ENCODE peak calls at places on chromosomes 2 and 18, in nine cellular contexts. B, D, W, X, I, H, F, G and Y are unnamed samples.

GRCh38 chr2:189267925-189268579 is 88.5 kb upstream of the COL5A2 start:
- DNase-seq in F (no peak), X (no peak), D (no peak), H (peak; percentile 67), G (no peak), W (no peak), I (no peak), B (peak; percentile 90), Y (no peak)

GRCh38 chr2:219728993-219729487 is 101.6 kb downstream of the SLC4A3 start:
- DNase-seq in X (no peak), W (no peak), G (no peak), H (peak; percentile 92), B (no peak), I (no peak), D (no peak), F (no peak), Y (no peak)

GRCh38 chr2:130264501-130264900 is 66.3 kb upstream of the TUBA3E start:
- DNase-seq in B (no peak), I (no peak), X (no peak), F (no peak), D (no peak), G (no peak), H (no peak), W (no peak), Y (no peak)

GRCh38 chr2:29295843-29296242 is 180.6 kb downstream of the CLIP4 start:
- DNase-seq in B (no peak), D (no peak), X (no peak), W (no peak), H (no peak), F (no peak), G (no peak), I (peak; percentile 11), Y (peak; percentile 19)

GRCh38 chr2:59690849-59691248 is 862.6 kb downstream of the BCL11A start:
- DNase-seq in D (no peak), X (no peak), H (no peak), I (no peak), B (no peak), W (no peak), F (peak; percentile 15), G (no peak), Y (no peak)

GRCh38 chr2:15939556-15939853 is 845 bp upstream of the MYCN start:
- DNase-seq in W (peak; percentile 83), H (no peak), G (no peak), I (no peak), D (no peak), F (peak; percentile 66), X (peak; percentile 52), B (no peak), Y (peak; percentile 55)

GRCh38 chr18:79513381-79514081 is 117.8 kb downstream of the NFATC1 start:
- DNase-seq in B (no peak), F (no peak), G (peak; percentile 48), W (peak; percentile 42), D (peak; percentile 11), H (no peak), I (no peak), X (no peak), Y (no peak)

GRCh38 chr2:67652679-67653078 is 255.5 kb downstream of the ETAA1 start:
- DNase-seq in H (no peak), X (no peak), F (no peak), D (no peak), W (no peak), B (no peak), G (no peak), I (no peak), Y (no peak)

GRCh38 chr2:100198461-100199230 is 56.3 kb upstream of the AFF3 start:
- DNase-seq in D (no peak), F (no peak), G (no peak), X (no peak), H (no peak), B (no peak), I (no peak), W (no peak), Y (no peak)

GRCh38 chr18:35756506-35757117 is 175.1 kb downstream of the GALNT1 start:
- DNase-seq in F (no peak), B (peak; percentile 66), I (peak; percentile 61), G (no peak), D (no peak), X (peak; percentile 47), H (peak; percentile 71), W (peak; percentile 69), Y (peak; percentile 14)

GRCh38 chr2:172083725-172084483 is 1.4 kb upstream of the DLX1 start:
- DNase-seq in D (no peak), I (no peak), B (no peak), X (no peak), W (peak; percentile 22), G (no peak), H (no peak), F (no peak), Y (peak; percentile 61)

GRCh38 chr18:3120356-3120755 is 99.4 kb downstream of the MYOM1 start:
- DNase-seq in B (no peak), X (no peak), W (no peak), H (no peak), D (no peak), G (no peak), I (no peak), F (no peak), Y (no peak)

GRCh38 chr18:59040770-59041148 is 98.9 kb upstream of the SEC11C start:
- DNase-seq in H (no peak), I (no peak), W (no peak), D (no peak), B (no peak), F (no peak), G (no peak), X (no peak), Y (no peak)

GRCh38 chr2:119549236-119549635 is 5.0 kb downstream of the CFAP221 start:
- DNase-seq in I (no peak), G (no peak), B (no peak), X (no peak), F (no peak), H (peak; percentile 11), D (no peak), W (no peak), Y (peak; percentile 51)

GRCh38 chr2:31287681-31288080 is 53.7 kb downstream of the EHD3 start:
- DNase-seq in D (no peak), I (no peak), G (no peak), H (peak; percentile 67), B (no peak), X (no peak), W (no peak), F (no peak), Y (no peak)

GRCh38 chr2:234945339-234945895 is 6.4 kb upstream of the SH3BP4 start:
- DNase-seq in F (no peak), H (peak; percentile 35), G (no peak), D (no peak), X (no peak), I (no peak), B (no peak), W (no peak), Y (no peak)

GRCh38 chr2:161946489-161947107 is 127.4 kb downstream of the DPP4 start:
- DNase-seq in F (no peak), W (no peak), H (peak; percentile 46), B (peak; percentile 48), D (no peak), I (peak; percentile 32), G (no peak), X (no peak), Y (no peak)

GRCh38 chr2:25266399-25266798 is 75.3 kb downstream of the DNMT3A start:
- DNase-seq in G (no peak), F (no peak), W (no peak), I (no peak), D (no peak), B (no peak), X (no peak), H (no peak), Y (no peak)

GRCh38 chr2:33133436-33133835 is 186.7 kb downstream of the LTBP1 start:
- DNase-seq in F (peak; percentile 30), I (no peak), D (peak; percentile 35), H (peak; percentile 86), W (no peak), B (peak; percentile 58), G (no peak), X (no peak), Y (no peak)
- H3K4me3 ChIP-seq in F (peak overlapping the region; percentile 57), I (no peak overlapping the region), D (peak overlapping the region; percentile 61), H (peak overlapping the region; percentile 67), W (no peak overlapping the region), B (no peak overlapping the region), G (peak overlapping the region; percentile 60), X (no peak overlapping the region), Y (no peak overlapping the region)

DNA sequence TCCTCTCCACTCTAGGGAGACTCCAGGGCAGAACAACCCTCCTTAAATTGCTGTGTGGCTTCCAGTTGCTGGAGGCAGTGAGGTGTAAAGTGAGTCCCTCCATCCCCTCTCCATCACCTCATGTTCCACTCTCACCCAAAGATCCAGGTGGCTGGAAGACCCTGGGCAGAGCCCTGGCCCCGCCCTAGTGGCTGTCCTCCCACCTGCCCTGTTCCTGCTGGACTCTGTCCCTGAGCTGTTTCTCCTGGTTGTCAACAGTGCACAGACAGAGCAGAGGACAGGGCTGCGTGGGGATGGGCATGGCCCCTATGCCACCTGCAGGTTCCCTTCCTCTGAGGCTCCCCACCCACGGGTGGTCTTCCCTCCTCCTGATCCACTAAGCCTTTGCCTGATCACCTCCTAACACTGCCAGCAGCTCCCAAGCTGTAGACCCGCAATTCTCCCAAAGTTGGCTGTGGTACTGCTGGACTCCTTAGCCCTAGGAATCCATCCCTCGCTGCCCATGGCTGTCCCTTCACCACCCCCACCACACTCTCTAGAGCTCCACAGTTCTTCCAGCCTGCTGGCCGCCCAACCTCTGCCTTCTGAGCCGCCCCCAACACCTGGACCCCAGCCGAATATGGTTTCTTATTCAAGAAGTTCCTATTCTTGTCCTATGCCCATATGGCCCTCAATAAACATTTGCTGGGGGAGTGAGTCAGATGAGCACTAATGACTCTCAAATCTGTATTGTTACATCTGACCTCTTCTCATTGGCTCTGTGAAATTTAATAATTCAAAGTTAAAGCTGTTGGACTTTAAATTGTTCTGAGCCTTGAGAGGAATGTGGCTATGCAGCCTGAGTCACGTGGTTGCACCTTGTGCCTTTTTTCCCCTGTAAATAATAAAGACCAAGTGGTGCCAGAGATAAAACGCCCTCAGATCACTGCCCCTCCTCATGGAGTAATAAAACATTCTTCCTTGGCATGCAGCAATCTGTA is 260.0 kb upstream of the HS6ST1 start:
- DNase-seq in D (no peak), F (no peak), W (no peak), G (no peak), H (no peak), X (peak; percentile 40), I (peak; percentile 64), B (no peak), Y (peak; percentile 11)
- H3K4me3 ChIP-seq in D (no peak overlapping the region), F (no peak overlapping the region), W (no peak overlapping the region), G (no peak overlapping the region), H (no peak overlapping the region), X (no peak overlapping the region), I (no peak overlapping the region), B (no peak overlapping the region), Y (no peak overlapping the region)

GRCh38 chr18:23837591-23837990 is 148.3 kb downstream of the LAMA3 start:
- DNase-seq in H (peak; percentile 85), B (peak; percentile 69), W (no peak), I (no peak), X (no peak), D (peak; percentile 72), F (peak; percentile 31), G (no peak), Y (peak; percentile 37)
- H3K4me3 ChIP-seq in H (no peak overlapping the region), B (no peak overlapping the region), W (no peak overlapping the region), I (no peak overlapping the region), X (no peak overlapping the region), D (no peak overlapping the region), F (no peak overlapping the region), G (no peak overlapping the region), Y (no peak overlapping the region)

DNA sequence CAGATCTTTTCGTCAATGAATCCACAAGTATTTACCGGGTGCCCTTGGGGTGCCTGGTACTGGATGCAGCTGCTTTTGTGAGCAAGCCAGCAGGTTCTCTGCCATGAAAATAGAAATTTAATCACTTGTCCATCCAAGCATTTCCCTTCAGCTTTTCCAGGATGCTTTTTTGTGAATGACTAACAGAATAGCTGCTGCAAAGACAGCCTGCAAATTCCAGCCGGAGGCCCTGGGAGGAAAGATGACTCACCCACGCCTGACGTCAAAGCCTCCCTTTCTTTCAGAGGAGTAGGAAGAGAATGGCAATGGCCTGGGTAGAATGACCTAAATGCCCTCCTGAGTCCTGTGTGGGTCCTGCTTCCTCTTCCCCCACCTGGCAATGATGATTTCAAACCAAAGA is 111.9 kb downstream of the AP1S3 start:
- DNase-seq in H (peak; percentile 98), F (peak; percentile 68), I (peak; percentile 38), B (peak; percentile 97), W (peak; percentile 72), X (peak; percentile 58), D (peak; percentile 69), G (peak; percentile 66), Y (peak; percentile 95)
- H3K4me3 ChIP-seq in H (peak overlapping the region; percentile 10), F (no peak overlapping the region), I (no peak overlapping the region), B (no peak overlapping the region), W (no peak overlapping the region), X (no peak overlapping the region), D (no peak overlapping the region), G (no peak overlapping the region), Y (no peak overlapping the region)